ENCODE peak calls at places on chromosomes 2 and 18, in four cellular contexts. One of them, this sample, is unnamed.

GRCh38 chr2:169260246-169260645 is 102.1 kb downstream of the LRP2 start:
- DNase-seq in stomach: no peak
- DNase-seq in CD8-positive, alpha-beta T cell: no peak
- DNase-seq in breast epithelium: no peak
- DNase-seq in this sample: no peak

GRCh38 chr2:56102866-56103265 is 80.9 kb upstream of the CCDC85A start:
- DNase-seq in stomach: no peak
- DNase-seq in CD8-positive, alpha-beta T cell: no peak
- DNase-seq in breast epithelium: no peak
- DNase-seq in this sample: no peak

GRCh38 chr2:152513681-152514080 is 178.7 kb downstream of the FMNL2 start:
- DNase-seq in stomach: no peak
- DNase-seq in CD8-positive, alpha-beta T cell: no peak
- DNase-seq in breast epithelium: no peak
- DNase-seq in this sample: no peak

GRCh38 chr18:72808688-72809087 is 59.1 kb downstream of the NETO1 start:
- DNase-seq in stomach: no peak
- DNase-seq in CD8-positive, alpha-beta T cell: no peak
- DNase-seq in breast epithelium: no peak
- DNase-seq in this sample: no peak

GRCh38 chr2:220695397-220696279 is 876.5 kb downstream of the EPHA4 start:
- DNase-seq in stomach: no peak
- DNase-seq in CD8-positive, alpha-beta T cell: no peak
- DNase-seq in breast epithelium: no peak
- DNase-seq in this sample: no peak

GRCh38 chr2:128026422-128027277 is 1.2 kb downstream of the SAP130 start:
- DNase-seq in stomach: no peak
- DNase-seq in CD8-positive, alpha-beta T cell: no peak
- DNase-seq in breast epithelium: no peak
- DNase-seq in this sample: no peak

GRCh38 chr18:8458546-8459215 is 150.6 kb upstream of the RAB12 start:
- DNase-seq in stomach: no peak
- DNase-seq in CD8-positive, alpha-beta T cell: no peak
- DNase-seq in breast epithelium: no peak
- DNase-seq in this sample: no peak

GRCh38 chr2:367246-367645 is 79.4 kb upstream of the ALKAL2 start:
- DNase-seq in stomach: no peak
- DNase-seq in CD8-positive, alpha-beta T cell: no peak
- DNase-seq in breast epithelium: no peak
- DNase-seq in this sample: no peak

GRCh38 chr2:178733975-178734374 is 73.2 kb downstream of the TTN start:
- DNase-seq in stomach: no peak
- DNase-seq in CD8-positive, alpha-beta T cell: no peak
- DNase-seq in breast epithelium: no peak
- DNase-seq in this sample: no peak

GRCh38 chr2:122634920-122635319 is 879.5 kb downstream of the TSN start:
- DNase-seq in stomach: no peak
- DNase-seq in CD8-positive, alpha-beta T cell: no peak
- DNase-seq in breast epithelium: no peak
- DNase-seq in this sample: no peak

GRCh38 chr2:129707800-129708199 is 271.7 kb upstream of the RAB6C start:
- DNase-seq in stomach: no peak
- DNase-seq in CD8-positive, alpha-beta T cell: no peak
- DNase-seq in breast epithelium: no peak
- DNase-seq in this sample: no peak
- H3K9me3 ChIP-seq in stomach: no peaks in the 10 kb centered on the region
- H3K9me3 ChIP-seq in CD8-positive, alpha-beta T cell: no peaks in the 10 kb centered on the region
- H3K9me3 ChIP-seq in breast epithelium: no peaks in the 10 kb centered on the region
- H3K9me3 ChIP-seq in this sample: no peaks in the 10 kb centered on the region

GRCh38 chr18:71189581-71189980 is 900.7 kb downstream of the SOCS6 start:
- DNase-seq in stomach: no peak
- DNase-seq in CD8-positive, alpha-beta T cell: no peak
- DNase-seq in breast epithelium: no peak
- DNase-seq in this sample: no peak
- H3K9me3 ChIP-seq in stomach: no peaks in the 10 kb centered on the region
- H3K9me3 ChIP-seq in CD8-positive, alpha-beta T cell: no peaks in the 10 kb centered on the region
- H3K9me3 ChIP-seq in breast epithelium: no peaks in the 10 kb centered on the region
- H3K9me3 ChIP-seq in this sample: no peaks in the 10 kb centered on the region

GRCh38 chr2:185507703-185508102 is 230.9 kb upstream of the FSIP2 start:
- DNase-seq in stomach: no peak
- DNase-seq in CD8-positive, alpha-beta T cell: no peak
- DNase-seq in breast epithelium: no peak
- DNase-seq in this sample: no peak
- H3K9me3 ChIP-seq in stomach: peaks cover 33% of the 10 kb centered on the region
- H3K9me3 ChIP-seq in CD8-positive, alpha-beta T cell: peaks cover 3% of the 10 kb centered on the region
- H3K9me3 ChIP-seq in breast epithelium: peaks cover 47% of the 10 kb centered on the region
- H3K9me3 ChIP-seq in this sample: no peaks in the 10 kb centered on the region

GRCh38 chr2:45005261-45006002 is 3.8 kb downstream of the SIX2 start:
- DNase-seq in stomach: no peak
- DNase-seq in CD8-positive, alpha-beta T cell: no peak
- DNase-seq in breast epithelium: no peak
- DNase-seq in this sample: no peak

GRCh38 chr2:45007961-45008295 is 1.3 kb downstream of the SIX2 start:
- DNase-seq in stomach: no peak
- DNase-seq in CD8-positive, alpha-beta T cell: no peak
- DNase-seq in breast epithelium: no peak
- DNase-seq in this sample: no peak

GRCh38 chr2:45006041-45006941 is 3.0 kb downstream of the SIX2 start:
- DNase-seq in stomach: no peak
- DNase-seq in CD8-positive, alpha-beta T cell: no peak
- DNase-seq in breast epithelium: no peak
- DNase-seq in this sample: no peak

GRCh38 chr2:45007356-45007755 is 1.9 kb downstream of the SIX2 start:
- DNase-seq in stomach: no peak
- DNase-seq in CD8-positive, alpha-beta T cell: no peak
- DNase-seq in breast epithelium: no peak
- DNase-seq in this sample: no peak

GRCh38 chr2:45006942-45007287 is 2.3 kb downstream of the SIX2 start:
- DNase-seq in stomach: no peak
- DNase-seq in CD8-positive, alpha-beta T cell: no peak
- DNase-seq in breast epithelium: no peak
- DNase-seq in this sample: no peak
- H3K9me3 ChIP-seq in stomach: no peaks in the 10 kb centered on the region
- H3K9me3 ChIP-seq in CD8-positive, alpha-beta T cell: no peaks in the 10 kb centered on the region
- H3K9me3 ChIP-seq in breast epithelium: no peaks in the 10 kb centered on the region
- H3K9me3 ChIP-seq in this sample: no peaks in the 10 kb centered on the region

DNA sequence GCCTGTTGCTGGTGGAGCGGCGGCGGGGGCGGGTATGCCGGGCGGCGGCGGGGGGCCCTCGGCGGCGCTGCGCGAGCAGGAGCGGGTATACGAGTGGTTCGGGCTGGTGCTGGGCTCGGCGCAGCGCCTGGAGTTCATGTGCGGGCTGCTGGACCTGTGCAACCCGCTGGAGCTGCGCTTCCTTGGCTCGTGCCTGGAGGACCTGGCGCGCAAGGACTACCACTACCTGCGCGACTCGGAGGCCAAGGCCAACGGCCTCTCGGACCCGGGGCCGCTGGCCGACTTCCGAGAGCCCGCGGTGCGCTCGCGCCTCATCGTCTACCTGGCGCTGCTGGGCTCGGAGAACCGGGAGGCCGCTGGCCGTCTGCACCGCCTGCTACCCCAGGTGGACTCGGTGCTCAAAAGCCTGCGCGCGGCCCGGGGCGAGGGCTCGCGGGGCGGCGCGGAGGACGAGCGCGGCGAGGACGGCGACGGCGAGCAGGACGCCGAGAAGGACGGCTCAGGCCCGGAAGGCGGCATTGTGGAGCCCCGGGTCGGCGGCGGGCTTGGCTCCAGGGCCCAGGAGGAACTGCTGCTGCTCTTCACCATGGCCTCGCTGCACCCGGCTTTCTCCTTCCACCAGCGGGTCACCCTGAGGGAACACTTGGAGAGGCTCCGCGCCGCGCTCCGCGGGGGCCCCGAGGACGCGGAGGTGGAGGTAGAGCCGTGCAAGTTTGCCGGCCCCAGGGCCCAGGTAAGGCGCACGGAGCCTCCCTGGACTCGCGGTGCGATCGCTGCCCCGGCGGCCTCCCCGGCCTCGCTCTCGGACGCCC is 1.0 kb downstream of the ZCCHC2 start:
- DNase-seq in stomach: peak; percentile 59
- DNase-seq in CD8-positive, alpha-beta T cell: peak; percentile 34
- DNase-seq in breast epithelium: peak; percentile 54
- DNase-seq in this sample: peak; percentile 42
- H3K9me3 ChIP-seq in stomach: no peaks in the 10 kb centered on the region
- H3K9me3 ChIP-seq in CD8-positive, alpha-beta T cell: no peaks in the 10 kb centered on the region
- H3K9me3 ChIP-seq in breast epithelium: no peaks in the 10 kb centered on the region
- H3K9me3 ChIP-seq in this sample: no peaks in the 10 kb centered on the region

GRCh38 chr2:89797320-89798038 is 1106.0 kb downstream of the RPIA start:
- DNase-seq in stomach: no peak
- DNase-seq in CD8-positive, alpha-beta T cell: no peak
- DNase-seq in breast epithelium: no peak
- DNase-seq in this sample: no peak
- H3K9me3 ChIP-seq in stomach: peaks cover 80% of the 10 kb centered on the region
- H3K9me3 ChIP-seq in CD8-positive, alpha-beta T cell: no peaks in the 10 kb centered on the region
- H3K9me3 ChIP-seq in breast epithelium: peaks cover 95% of the 10 kb centered on the region
- H3K9me3 ChIP-seq in this sample: peaks cover 14% of the 10 kb centered on the region

GRCh38 chr18:35244671-35245070 is 3.8 kb downstream of the ZNF397 start:
- DNase-seq in stomach: no peak
- DNase-seq in CD8-positive, alpha-beta T cell: no peak
- DNase-seq in breast epithelium: no peak
- DNase-seq in this sample: no peak
- H3K9me3 ChIP-seq in stomach: no peaks in the 10 kb centered on the region
- H3K9me3 ChIP-seq in CD8-positive, alpha-beta T cell: no peaks in the 10 kb centered on the region
- H3K9me3 ChIP-seq in breast epithelium: no peaks in the 10 kb centered on the region
- H3K9me3 ChIP-seq in this sample: no peaks in the 10 kb centered on the region

GRCh38 chr2:229137623-229138022 is 133.5 kb downstream of the PID1 start:
- DNase-seq in stomach: no peak
- DNase-seq in CD8-positive, alpha-beta T cell: no peak
- DNase-seq in breast epithelium: no peak
- DNase-seq in this sample: no peak

GRCh38 chr2:229141626-229142025 is 129.5 kb downstream of the PID1 start:
- DNase-seq in stomach: no peak
- DNase-seq in CD8-positive, alpha-beta T cell: no peak
- DNase-seq in breast epithelium: no peak
- DNase-seq in this sample: no peak
- H3K9me3 ChIP-seq in stomach: peaks cover 6% of the 10 kb centered on the region
- H3K9me3 ChIP-seq in CD8-positive, alpha-beta T cell: no peaks in the 10 kb centered on the region
- H3K9me3 ChIP-seq in breast epithelium: peaks cover 9% of the 10 kb centered on the region
- H3K9me3 ChIP-seq in this sample: no peaks in the 10 kb centered on the region